ENCODE peak calls at places on chromosomes 5 and 9, in five cellular contexts. O is NCI-H748 treated with DMSO at 0.1 percent for 48 hours; Z is Peyer's patch; V is stimulated activated CD8-positive, alpha-beta memory T cell treated with anti-CD3 and anti-CD28 coated beads, Interleukin-4, amount 100 ng/mL, for 24 hours; P is hypothalamus. X is an unnamed sample.

GRCh38 chr5:142821733-142822487 is 51.7 kb downstream of the ARHGAP26 start:
- DNase-seq in O (no peak), Z (no peak), V (no peak), P (no peak), X (no peak)

GRCh38 chr9:73880101-73880500 is 617.0 kb upstream of the RORB start:
- DNase-seq in O (no peak), Z (no peak), V (no peak), P (no peak), X (no peak)

GRCh38 chr5:97164846-97165245 is 18.2 kb downstream of the RIOK2 start:
- DNase-seq in O (no peak), Z (no peak), V (no peak), P (no peak), X (no peak)

GRCh38 chr9:35599763-35600604 is 5.1 kb upstream of the TESK1 start:
- DNase-seq in O (no peak), Z (no peak), V (no peak), P (no peak), X (no peak)

GRCh38 chr5:146877178-146877681 is 1.3 kb downstream of the PPP2R2B start:
- DNase-seq in O (peak; percentile 14), Z (no peak), V (peak; percentile 0), P (no peak), X (no peak)

GRCh38 chr5:129046151-129046550 is 48.4 kb upstream of the ISOC1 start:
- DNase-seq in O (no peak), Z (no peak), V (no peak), P (no peak), X (no peak)

GRCh38 chr5:37495668-37496067 is 116.5 kb downstream of the WDR70 start:
- DNase-seq in O (no peak), Z (no peak), V (no peak), P (no peak), X (no peak)

GRCh38 chr5:133952729-133953567 is 15.5 kb downstream of the C5orf15 start:
- DNase-seq in O (no peak), Z (peak; percentile 65), V (no peak), P (no peak), X (peak; percentile 67)

GRCh38 chr5:141493500-141494422 is 4.9 kb downstream of the PCDHGC5 start:
- DNase-seq in O (no peak), Z (no peak), V (no peak), P (peak; percentile 45), X (no peak)

GRCh38 chr5:103943243-103943642 is 380.7 kb upstream of the NUDT12 start:
- DNase-seq in O (no peak), Z (no peak), V (no peak), P (no peak), X (no peak)

GRCh38 chr5:99355881-99356280 is 427.1 kb upstream of the CHD1 start:
- DNase-seq in O (no peak), Z (no peak), V (no peak), P (no peak), X (no peak)

GRCh38 chr9:113519401-113520108 is 56.0 kb downstream of the RGS3 start:
- DNase-seq in O (no peak), Z (peak; percentile 72), V (no peak), P (no peak), X (no peak)

GRCh38 chr5:149657324-149657723 is 72.8 kb upstream of the PPARGC1B start:
- DNase-seq in O (no peak), Z (no peak), V (no peak), P (no peak), X (no peak)

GRCh38 chr9:108439967-108440366 is 415.8 kb downstream of the ACTL7B start:
- DNase-seq in O (no peak), Z (no peak), V (no peak), P (no peak), X (no peak)

GRCh38 chr5:6439588-6440550 is 8.8 kb upstream of the UBE2QL1 start:
- DNase-seq in O (no peak), Z (no peak), V (no peak), P (no peak), X (no peak)

GRCh38 chr9:6567140-6567591 is 78.4 kb downstream of the GLDC start:
- DNase-seq in O (no peak), Z (no peak), V (no peak), P (peak; percentile 52), X (no peak)

GRCh38 chr9:6938447-6938846 is 180.7 kb downstream of the KDM4C start:
- DNase-seq in O (no peak), Z (no peak), V (no peak), P (no peak), X (no peak)

GRCh38 chr9:125749951-125750655 is 2.9 kb downstream of the PBX3 start:
- DNase-seq in O (peak; percentile 11), Z (no peak), V (no peak), P (no peak), X (no peak)